ENCODE peak calls at places on chromosomes 11 and 22, in nine cellular contexts. C is ascending aorta; Z is IMR-90; S is esophagus squamous epithelium; N is cardiac muscle cell; X is hepatocyte; P is ovary; Y is CD4-positive, alpha-beta T cell; J is mammary epithelial cell. B is an unnamed sample.

GRCh38 chr11:117843666-117844484 is 19.3 kb upstream of the FXYD2 start:
- DNase-seq in P (peak), X (peak), S (no peak), Y (peak), C (no peak), N (peak), Z (peak), J (peak), B (peak)

GRCh38 chr11:70663815-70664214 is 265.5 kb downstream of the CTTN start:
- DNase-seq in Z (no peak), S (no peak), P (no peak), J (no peak), X (no peak), Y (no peak), C (no peak), N (no peak), B (no peak)

GRCh38 chr22:26669060-26669481 is 11.7 kb downstream of the MIAT start:
- DNase-seq in S (no peak), N (peak), C (no peak), X (peak), Y (no peak), P (no peak), Z (peak), J (peak), B (peak)

GRCh38 chr22:46473896-46474557 is 63.4 kb downstream of the CELSR1 start:
- DNase-seq in N (no peak), S (no peak), X (no peak), C (no peak), Z (no peak), Y (no peak), J (no peak), P (no peak), B (no peak)

GRCh38 chr22:30282616-30283046 is 6.7 kb downstream of the CASTOR1 start:
- DNase-seq in X (no peak), N (no peak), P (no peak), Y (no peak), C (no peak), S (no peak), Z (no peak), J (no peak), B (no peak)

GRCh38 chr11:8442301-8442700 is 151.7 kb downstream of the STK33 start:
- DNase-seq in X (peak), S (no peak), N (no peak), C (no peak), Y (no peak), Z (no peak), P (no peak), J (no peak), B (no peak)

GRCh38 chr11:45847908-45848316 is 637 bp downstream of the CRY2 start:
- DNase-seq in X (peak), C (no peak), N (peak), J (peak), S (no peak), P (no peak), Y (no peak), Z (peak), B (peak)

GRCh38 chr11:64592234-64592615 is 1.2 kb downstream of the SLC22A12 start:
- DNase-seq in S (no peak), J (no peak), X (no peak), Z (no peak), N (no peak), Y (no peak), C (no peak), P (no peak), B (no peak)

GRCh38 chr11:40877981-40878380 is 581.5 kb downstream of the LRRC4C start:
- DNase-seq in Z (no peak), X (no peak), Y (no peak), C (no peak), P (no peak), N (no peak), J (no peak), S (no peak), B (no peak)

GRCh38 chr22:45972868-45973212 is 4.1 kb downstream of the WNT7B start:
- DNase-seq in Z (no peak), C (no peak), N (no peak), S (no peak), J (no peak), P (no peak), X (no peak), Y (no peak), B (no peak)

GRCh38 chr11:58645854-58646253 is 23.4 kb downstream of the CNTF start:
- DNase-seq in C (no peak), Z (no peak), N (no peak), Y (no peak), P (no peak), J (no peak), S (no peak), X (no peak), B (no peak)

GRCh38 chr11:119028346-119029068 is 2.2 kb downstream of the SLC37A4 start:
- DNase-seq in C (no peak), Y (no peak), Z (no peak), X (peak), N (no peak), S (no peak), J (no peak), P (no peak), B (no peak)

DNA sequence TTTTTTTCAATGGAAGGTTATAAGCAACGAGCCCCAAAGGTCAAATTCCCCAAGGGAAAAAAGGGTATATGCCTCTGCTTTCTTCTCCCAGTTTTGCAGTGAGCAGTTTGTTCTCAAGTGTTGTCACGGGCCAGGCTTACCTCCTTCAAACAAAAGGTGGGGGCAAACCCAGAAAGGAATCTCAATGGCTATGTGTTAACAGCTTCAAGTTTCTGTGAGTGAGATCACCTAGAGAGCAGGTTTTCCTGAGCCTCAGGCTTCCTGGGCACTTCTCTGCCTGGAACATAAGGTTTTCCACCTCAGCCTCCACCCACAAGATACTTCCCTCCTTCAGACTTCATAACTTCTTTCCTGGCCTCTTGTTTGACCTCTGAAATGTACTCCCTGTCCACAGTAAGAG is 38.2 kb upstream of the NAV2 start:
- DNase-seq in Z (no peak), Y (no peak), N (peak), J (peak), S (no peak), C (no peak), P (no peak), X (peak), B (no peak)
- H3K27ac ChIP-seq in Z (no peak), Y (no peak), N (peak), J (peak), S (peak), C (peak), P (no peak), X (peak), B (no peak)

GRCh38 chr22:23181763-23182288 is 1.5 kb downstream of the BCR start:
- DNase-seq in Y (no peak), N (no peak), C (no peak), P (no peak), S (no peak), Z (no peak), X (no peak), J (no peak), B (no peak)

GRCh38 chr22:23184100-23184763 is 3.9 kb downstream of the BCR start:
- DNase-seq in S (no peak), X (no peak), N (no peak), Z (no peak), C (no peak), P (no peak), Y (no peak), J (no peak), B (no peak)

GRCh38 chr22:23182289-23183106 is 2.2 kb downstream of the BCR start:
- DNase-seq in Z (peak), J (peak), Y (no peak), P (no peak), X (peak), N (peak), C (no peak), S (no peak), B (peak)

GRCh38 chr22:23184764-23185113 is 4.4 kb downstream of the BCR start:
- DNase-seq in Y (no peak), Z (no peak), C (no peak), S (no peak), N (no peak), J (no peak), P (no peak), X (no peak), B (no peak)

GRCh38 chr22:23183107-23183698 is 2.9 kb downstream of the BCR start:
- DNase-seq in N (peak), Z (peak), C (no peak), J (peak), S (no peak), P (peak), Y (no peak), X (peak), B (peak)
- H3K27ac ChIP-seq in N (peak), Z (no peak), C (peak), J (peak), S (peak), P (no peak), Y (peak), X (no peak), B (no peak)

GRCh38 chr11:11246166-11246565 is 106.9 kb downstream of the CSNK2A3 start:
- DNase-seq in P (no peak), S (no peak), N (no peak), X (no peak), Z (no peak), Y (no peak), J (no peak), C (no peak), B (no peak)

GRCh38 chr11:11247576-11247975 is 105.5 kb downstream of the CSNK2A3 start:
- DNase-seq in X (no peak), N (no peak), J (no peak), C (no peak), Z (no peak), P (no peak), Y (no peak), S (no peak), B (no peak)

GRCh38 chr11:11243790-11244469 is 109.1 kb downstream of the CSNK2A3 start:
- DNase-seq in P (peak), X (peak), N (peak), S (no peak), Y (no peak), C (no peak), J (peak), Z (no peak), B (peak)

GRCh38 chr11:11243258-11243789 is 109.7 kb downstream of the CSNK2A3 start:
- DNase-seq in S (no peak), X (peak), N (no peak), P (no peak), J (no peak), Z (no peak), C (no peak), Y (no peak), B (peak)

GRCh38 chr11:11244470-11245080 is 108.5 kb downstream of the CSNK2A3 start:
- DNase-seq in X (no peak), Z (no peak), Y (no peak), N (no peak), P (no peak), J (no peak), C (no peak), S (no peak), B (no peak)
- H3K27ac ChIP-seq in X (no peak), Z (no peak), Y (no peak), N (no peak), P (no peak), J (no peak), C (peak), S (no peak), B (no peak)

GRCh38 chr11:60208146-60208895 is 25.4 kb upstream of the MS4A6A start:
- DNase-seq in P (no peak), X (no peak), Z (no peak), J (peak), C (no peak), N (no peak), Y (no peak), S (no peak), B (no peak)

GRCh38 chr11:60214386-60214785 is 28.6 kb downstream of the MS4A4E start:
- DNase-seq in N (no peak), J (no peak), X (no peak), P (no peak), Z (no peak), C (no peak), Y (no peak), S (no peak), B (no peak)

GRCh38 chr11:60209977-60210376 is 27.1 kb upstream of the MS4A6A start:
- DNase-seq in C (no peak), S (no peak), Y (no peak), Z (no peak), X (no peak), N (no peak), J (no peak), P (no peak), B (no peak)

GRCh38 chr11:60208951-60209350 is 26.1 kb upstream of the MS4A6A start:
- DNase-seq in J (no peak), Z (no peak), N (no peak), Y (no peak), P (no peak), S (no peak), C (no peak), X (no peak), B (no peak)

DNA sequence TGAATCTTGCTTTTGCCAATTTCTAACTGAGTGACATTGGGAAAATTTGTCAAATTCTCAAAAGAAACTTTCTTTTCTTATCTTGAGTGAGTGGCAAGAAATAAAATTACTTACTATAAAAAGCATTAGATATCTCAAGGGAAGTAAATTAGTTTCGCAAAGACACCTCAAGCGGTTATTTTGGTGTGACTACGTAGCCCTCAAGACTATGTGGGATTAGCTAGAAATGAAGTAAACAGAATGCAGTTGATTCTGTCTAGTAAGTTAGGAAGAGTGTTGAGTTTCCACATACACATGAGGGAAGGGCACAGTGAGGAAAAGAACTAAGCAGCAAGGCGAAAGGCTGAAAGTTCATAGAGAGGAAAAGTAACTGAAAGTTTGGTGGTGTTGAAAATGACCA is 28.3 kb upstream of the MS4A6A start:
- DNase-seq in Z (no peak), Y (no peak), X (no peak), P (no peak), N (no peak), C (no peak), S (no peak), J (no peak), B (no peak)
- H3K27ac ChIP-seq in Z (no peak), Y (no peak), X (no peak), P (no peak), N (no peak), C (no peak), S (no peak), J (no peak), B (no peak)

DNA sequence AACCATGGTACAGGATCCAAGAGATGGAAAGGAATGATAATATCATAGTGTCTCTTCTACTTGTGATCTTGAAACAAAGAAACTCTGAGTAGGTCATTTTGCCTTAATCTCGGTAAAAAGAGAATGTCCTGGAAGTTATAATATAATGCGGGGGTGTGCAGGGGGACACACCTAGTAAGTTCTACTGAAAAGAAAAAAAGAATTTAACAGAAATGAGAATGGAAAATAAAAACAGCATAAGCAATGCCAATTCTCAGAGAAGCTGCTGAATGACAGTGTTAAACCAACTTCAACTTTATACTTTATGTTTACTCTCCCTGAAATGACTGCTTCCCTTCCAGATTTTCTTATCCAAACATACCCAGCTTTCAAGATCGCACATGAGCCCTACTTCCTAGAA is 2.0 kb downstream of the HPS5 start:
- DNase-seq in Z (no peak), X (no peak), N (no peak), P (no peak), S (no peak), J (no peak), C (no peak), Y (no peak), B (no peak)
- H3K27ac ChIP-seq in Z (no peak), X (peak), N (no peak), P (no peak), S (no peak), J (peak), C (no peak), Y (no peak), B (no peak)

B was measured in GM23248.